ENCODE peak calls at places on chromosomes 16 and 17, in nine cellular contexts. K is K562, P is mucosa of descending colon, E is left lung, T is right lobe of liver, G is PC-9, X is stomach, I is prostate gland, A is A549. R is an unnamed sample.

GRCh38 chr17:79843917-79844815 is 4.9 kb upstream of the CBX4 start:
- DNase-seq in K (no peak), P (peak; percentile 60), E (peak; percentile 66), T (peak; percentile 85), G (no peak), X (peak; percentile 70), I (no peak), A (peak; percentile 73), R (peak; percentile 81)

GRCh38 chr16:70679653-70680494 is 6.0 kb downstream of the MTSS2 start:
- DNase-seq in K (peak; percentile 82), P (no peak), E (no peak), T (no peak), G (no peak), X (no peak), I (no peak), A (peak; percentile 54), R (no peak)

GRCh38 chr17:1577186-1577585 is 14.6 kb upstream of the PITPNA start:
- DNase-seq in K (no peak), P (peak; percentile 59), E (peak; percentile 95), T (peak; percentile 93), G (no peak), X (peak; percentile 91), I (peak; percentile 89), A (no peak), R (no peak)

GRCh38 chr17:6244253-6244652 is 174.1 kb downstream of the WSCD1 start:
- DNase-seq in K (no peak), P (no peak), E (no peak), T (no peak), G (no peak), X (no peak), I (no peak), A (no peak), R (no peak)

GRCh38 chr17:64385187-64386083 is 5.2 kb downstream of the PECAM1 start:
- DNase-seq in K (peak; percentile 62), P (no peak), E (peak; percentile 51), T (no peak), G (peak; percentile 94), X (no peak), I (no peak), A (peak; percentile 53), R (no peak)

GRCh38 chr16:16021020-16021419 is 71.6 kb downstream of the ABCC1 start:
- DNase-seq in K (no peak), P (no peak), E (no peak), T (no peak), G (no peak), X (no peak), I (no peak), A (no peak), R (no peak)

GRCh38 chr17:27559996-27560481 is 70.9 kb upstream of the LGALS9 start:
- DNase-seq in K (no peak), P (peak; percentile 67), E (peak; percentile 63), T (no peak), G (no peak), X (peak; percentile 53), I (no peak), A (no peak), R (no peak)

GRCh38 chr17:78020717-78021108 is 62.2 kb downstream of the TNRC6C start:
- DNase-seq in K (no peak), P (no peak), E (no peak), T (no peak), G (no peak), X (no peak), I (no peak), A (no peak), R (no peak)

GRCh38 chr16:318628-319027 is 33.9 kb downstream of the AXIN1 start:
- DNase-seq in K (no peak), P (no peak), E (no peak), T (no peak), G (no peak), X (no peak), I (no peak), A (peak; percentile 33), R (peak; percentile 57)

GRCh38 chr16:1913327-1914083 is 4.7 kb downstream of the HS3ST6 start:
- DNase-seq in K (no peak), P (peak; percentile 93), E (peak; percentile 81), T (no peak), G (peak; percentile 72), X (peak; percentile 83), I (peak; percentile 28), A (no peak), R (no peak)

GRCh38 chr17:4949321-4950074 is 1.2 kb upstream of the PFN1 start:
- DNase-seq in K (peak; percentile 84), P (peak; percentile 88), E (peak; percentile 89), T (peak; percentile 92), G (peak; percentile 73), X (peak; percentile 82), I (peak; percentile 44), A (peak; percentile 83), R (peak; percentile 87)

GRCh38 chr16:68283346-68283745 is 19.0 kb downstream of the SLC7A6 start:
- DNase-seq in K (no peak), P (no peak), E (no peak), T (no peak), G (no peak), X (no peak), I (no peak), A (no peak), R (no peak)

GRCh38 chr17:66807182-66807581 is 27.7 kb upstream of the CACNG5 start:
- DNase-seq in K (no peak), P (no peak), E (no peak), T (no peak), G (no peak), X (peak; percentile 56), I (no peak), A (no peak), R (no peak)

GRCh38 chr16:23149993-23150364 is 727 bp upstream of the USP31 start:
- DNase-seq in K (no peak), P (no peak), E (no peak), T (no peak), G (no peak), X (no peak), I (no peak), A (no peak), R (no peak)

GRCh38 chr16:23148166-23148512 is 1.1 kb downstream of the USP31 start:
- DNase-seq in K (no peak), P (no peak), E (no peak), T (no peak), G (no peak), X (no peak), I (no peak), A (no peak), R (no peak)

GRCh38 chr16:23147666-23148065 is 1.6 kb downstream of the USP31 start:
- DNase-seq in K (no peak), P (no peak), E (no peak), T (no peak), G (no peak), X (no peak), I (no peak), A (no peak), R (no peak)

GRCh38 chr16:23148513-23149266 is 562 bp downstream of the USP31 start:
- DNase-seq in K (peak; percentile 68), P (peak; percentile 80), E (peak; percentile 78), T (peak; percentile 93), G (no peak), X (peak; percentile 76), I (peak; percentile 66), A (peak; percentile 35), R (peak; percentile 40)

GRCh38 chr16:23149267-23149992 is at the start of gene USP31:
- DNase-seq in K (peak; percentile 89), P (peak; percentile 95), E (peak; percentile 96), T (peak; percentile 98), G (peak; percentile 85), X (peak; percentile 95), I (peak; percentile 97), A (peak; percentile 82), R (peak; percentile 94)
- TF ChIP-seq CTCF in K (no peak), P (no peak), E (no peak), T (no peak), G (no peak), X (no peak), I (no peak), A (no peak), R (no peak)

DNA sequence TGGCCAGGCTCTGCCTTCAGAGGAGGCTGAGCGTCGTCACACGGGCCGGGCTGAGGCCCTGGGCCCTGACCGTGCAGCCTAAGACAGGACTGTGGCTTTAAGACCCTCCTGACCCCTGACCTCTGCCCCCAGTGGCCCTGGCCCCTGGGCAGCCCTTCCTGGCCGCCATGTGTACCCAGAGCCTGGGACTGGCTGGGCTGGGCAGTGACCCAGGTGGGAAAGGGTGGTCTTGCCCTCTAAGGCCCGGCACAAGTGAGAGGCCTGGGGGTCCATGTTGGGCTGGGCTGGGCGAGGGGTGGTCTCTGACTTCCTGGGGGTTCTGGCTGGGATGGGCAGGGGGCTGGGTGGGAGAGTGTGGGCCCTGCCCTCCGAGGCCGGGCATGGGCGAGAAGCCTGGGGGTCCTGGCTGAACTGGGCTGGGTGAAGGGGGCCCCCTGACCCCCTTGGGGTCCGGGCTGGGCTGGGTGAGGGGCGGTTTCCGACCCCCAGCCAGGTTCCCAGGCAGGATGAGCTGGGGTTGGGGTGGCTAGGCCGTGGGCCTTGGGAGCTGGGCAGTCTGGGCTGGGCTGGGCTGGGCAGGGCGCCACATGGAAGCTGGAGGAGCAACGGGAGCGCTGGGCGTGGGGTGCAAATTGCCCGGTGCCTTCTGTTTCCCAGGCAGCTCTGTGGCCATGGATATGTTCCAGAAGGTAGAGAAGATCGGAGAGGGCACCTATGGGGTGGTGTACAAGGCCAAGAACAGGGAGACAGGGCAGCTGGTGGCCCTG is at the start of gene CDK3:
- DNase-seq in K (no peak), P (peak; percentile 74), E (no peak), T (no peak), G (no peak), X (no peak), I (no peak), A (no peak), R (no peak)
- H3K4me1 ChIP-seq in K (peaks cover 2% of the 10 kb centered on the region), P (peaks cover 49% of the 10 kb centered on the region), E (peaks cover 28% of the 10 kb centered on the region), T (peaks cover 3% of the 10 kb centered on the region), G (peaks cover 44% of the 10 kb centered on the region), X (peaks cover 46% of the 10 kb centered on the region), I (peaks cover 13% of the 10 kb centered on the region), A (peaks cover 15% of the 10 kb centered on the region), R (peaks cover 47% of the 10 kb centered on the region)

DNA sequence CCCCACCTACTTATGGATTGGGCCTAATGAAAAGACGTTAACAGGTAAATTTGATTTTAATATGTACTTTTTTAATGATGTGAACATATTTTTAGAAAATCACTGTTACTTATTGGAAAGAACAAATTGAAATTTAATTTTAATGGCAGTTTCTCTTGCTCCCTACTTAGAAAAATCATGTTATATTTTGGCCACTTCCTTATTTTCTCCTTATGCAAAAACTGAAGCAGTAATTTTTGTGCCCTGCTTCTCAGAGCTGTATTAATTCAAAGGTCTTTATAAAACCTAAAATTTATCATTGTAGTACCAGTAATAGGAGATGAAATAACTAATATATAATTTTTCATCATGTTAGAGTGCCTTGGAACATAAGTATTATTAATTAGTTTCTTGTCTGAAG is 2.8 kb downstream of the ZPBP2 start:
- DNase-seq in K (no peak), P (no peak), E (no peak), T (no peak), G (no peak), X (no peak), I (no peak), A (no peak), R (no peak)
- H3K4me3 ChIP-seq in K (no peak overlapping the region), P (no peak overlapping the region), E (no peak overlapping the region), T (no peak overlapping the region), G (no peak overlapping the region), X (no peak overlapping the region), I (no peak overlapping the region), A (no peak overlapping the region), R (no peak overlapping the region)

GRCh38 chr16:48901712-48902374 is 291.9 kb upstream of the N4BP1 start:
- DNase-seq in K (no peak), P (no peak), E (no peak), T (no peak), G (no peak), X (no peak), I (no peak), A (no peak), R (no peak)
- TF ChIP-seq CTCF in K (no peak), P (no peak), E (no peak), T (no peak), G (peak; percentile 22), X (no peak), I (no peak), A (no peak), R (peak; percentile 15)

GRCh38 chr17:17809527-17810373 is 27.0 kb downstream of the SREBF1 start:
- DNase-seq in K (peak; percentile 22), P (no peak), E (no peak), T (peak; percentile 73), G (no peak), X (no peak), I (peak; percentile 55), A (no peak), R (no peak)
- H3K4me1 ChIP-seq in K (peaks cover 6% of the 10 kb centered on the region), P (peaks cover 4% of the 10 kb centered on the region), E (peaks cover 18% of the 10 kb centered on the region), T (no peaks in the 10 kb centered on the region), G (peaks cover 18% of the 10 kb centered on the region), X (peaks cover 27% of the 10 kb centered on the region), I (peaks cover 24% of the 10 kb centered on the region), A (peaks cover 47% of the 10 kb centered on the region), R (peaks cover 12% of the 10 kb centered on the region)

R was measured in Caco-2.